ENCODE peak calls at places on chromosomes 13 and 19, in nine cellular contexts. R is PC-3; B is activated CD4-positive, alpha-beta T cell treated with anti-CD3 and anti-CD28 coated beads, Interleukin-2, amount 50 U/mL, for 1 hour; M is GM12892; V is GM12865; L is fibroblast of the conjunctiva; O is GM19239; D is NCI-H1436; T is GM04504. J is an unnamed sample.

GRCh38 chr13:95156208-95156607 is 145.0 kb downstream of the ABCC4 start:
- DNase-seq in R (peak; percentile 56), B (no peak), M (no peak), V (no peak), L (peak; percentile 16), O (no peak), D (peak; percentile 3), T (peak; percentile 2), J (peak; percentile 18)

GRCh38 chr13:32910530-32910929 is 105.7 kb upstream of the KL start:
- DNase-seq in R (peak; percentile 53), B (no peak), M (no peak), V (no peak), L (no peak), O (no peak), D (no peak), T (no peak), J (no peak)

GRCh38 chr19:5436101-5436947 is 18.9 kb upstream of the ZNRF4 start:
- DNase-seq in R (peak; percentile 32), B (no peak), M (no peak), V (no peak), L (no peak), O (no peak), D (peak; percentile 85), T (peak; percentile 19), J (no peak)

GRCh38 chr13:112997188-112998135 is 28.4 kb downstream of the MCF2L start:
- DNase-seq in R (no peak), B (no peak), M (no peak), V (no peak), L (no peak), O (no peak), D (no peak), T (no peak), J (no peak)

GRCh38 chr13:111908981-111909380 is 158.0 kb upstream of the SOX1 start:
- DNase-seq in R (no peak), B (no peak), M (no peak), V (no peak), L (no peak), O (no peak), D (no peak), T (no peak), J (no peak)

GRCh38 chr13:66468656-66469055 is 761.5 kb downstream of the PCDH9 start:
- DNase-seq in R (no peak), B (no peak), M (no peak), V (no peak), L (no peak), O (no peak), D (no peak), T (no peak), J (no peak)

GRCh38 chr19:4234142-4234861 is 5.0 kb downstream of the EBI3 start:
- DNase-seq in R (no peak), B (no peak), M (no peak), V (no peak), L (no peak), O (no peak), D (no peak), T (no peak), J (no peak)

GRCh38 chr19:33670398-33670797 is 48.6 kb downstream of the CHST8 start:
- DNase-seq in R (no peak), B (no peak), M (no peak), V (no peak), L (no peak), O (no peak), D (no peak), T (no peak), J (no peak)

GRCh38 chr19:46674416-46675178 is 13.6 kb upstream of the DACT3 start:
- DNase-seq in R (peak; percentile 37), B (no peak), M (no peak), V (no peak), L (no peak), O (no peak), D (no peak), T (no peak), J (no peak)

GRCh38 chr19:5470264-5470671 is 15.1 kb downstream of the ZNRF4 start:
- DNase-seq in R (peak; percentile 64), B (no peak), M (no peak), V (no peak), L (no peak), O (no peak), D (no peak), T (no peak), J (no peak)

GRCh38 chr19:15432018-15432494 is 13.3 kb upstream of the AKAP8L start:
- DNase-seq in R (no peak), B (no peak), M (peak; percentile 58), V (no peak), L (no peak), O (peak; percentile 73), D (no peak), T (no peak), J (no peak)

GRCh38 chr13:25881946-25882574 is 169.8 kb downstream of the SHISA2 start:
- DNase-seq in R (no peak), B (no peak), M (no peak), V (no peak), L (peak; percentile 34), O (no peak), D (peak; percentile 21), T (no peak), J (no peak)

GRCh38 chr13:48949566-48950506 is 25.9 kb upstream of the FNDC3A start:
- DNase-seq in R (no peak), B (no peak), M (no peak), V (no peak), L (no peak), O (no peak), D (no peak), T (no peak), J (no peak)

GRCh38 chr19:6476896-6477431 is 4.6 kb downstream of the DENND1C start:
- DNase-seq in R (no peak), B (no peak), M (no peak), V (no peak), L (no peak), O (no peak), D (no peak), T (no peak), J (no peak)

GRCh38 chr13:75687145-75687763 is 51.1 kb downstream of the LMO7 start:
- DNase-seq in R (peak; percentile 73), B (no peak), M (no peak), V (no peak), L (peak; percentile 44), O (no peak), D (peak; percentile 11), T (no peak), J (no peak)

GRCh38 chr19:39409886-39410619 is 2.4 kb upstream of the PLEKHG2 start:
- DNase-seq in R (no peak), B (peak; percentile 82), M (no peak), V (peak; percentile 87), L (no peak), O (no peak), D (peak; percentile 16), T (no peak), J (peak; percentile 78)

GRCh38 chr13:32031025-32031814 is at the start of gene FRY:
- DNase-seq in R (peak; percentile 62), B (peak; percentile 19), M (peak; percentile 31), V (peak; percentile 69), L (peak; percentile 27), O (peak; percentile 30), D (no peak), T (peak; percentile 32), J (peak; percentile 11)

GRCh38 chr19:38634757-38635482 is 12.5 kb upstream of the ACTN4 start:
- DNase-seq in R (peak; percentile 73), B (peak; percentile 73), M (peak; percentile 65), V (peak; percentile 72), L (no peak), O (peak; percentile 69), D (peak; percentile 21), T (no peak), J (peak; percentile 71)

GRCh38 chr13:110950356-110950755 is 35.5 kb upstream of the ANKRD10 start:
- DNase-seq in R (no peak), B (no peak), M (no peak), V (no peak), L (no peak), O (no peak), D (no peak), T (no peak), J (no peak)

GRCh38 chr13:24574847-24575246 is 62.3 kb upstream of the PARP4 start:
- DNase-seq in R (no peak), B (no peak), M (no peak), V (no peak), L (no peak), O (no peak), D (no peak), T (no peak), J (no peak)

GRCh38 chr19:35236638-35237400 is 8.3 kb upstream of the FAM187B start:
- DNase-seq in R (peak; percentile 7), B (peak; percentile 35), M (no peak), V (peak; percentile 36), L (no peak), O (no peak), D (no peak), T (no peak), J (peak; percentile 60)

J was measured in CD4-positive, CD25-positive, alpha-beta regulatory T cell.